ENCODE peak calls at places on chromosome 16, in seven cellular contexts. K, S, I, O, X, J and L are unnamed samples.

GRCh38 chr16:67441289-67441753 is 10.4 kb downstream of the HSD11B2 start:
- DNase-seq in J (no peak), S (peak), O (no peak), K (no peak), I (no peak), X (no peak), L (peak)

GRCh38 chr16:919658-920631 is 50.8 kb downstream of the LMF1 start:
- DNase-seq in S (no peak), X (peak), O (no peak), K (no peak), J (no peak), I (no peak), L (no peak)

GRCh38 chr16:24013733-24014645 is 178.2 kb downstream of the PRKCB start:
- DNase-seq in K (no peak), X (no peak), O (no peak), J (no peak), I (peak), S (peak), L (no peak)

GRCh38 chr16:83344014-83344413 is 463.8 kb upstream of the HSBP1 start:
- DNase-seq in I (peak), O (no peak), S (no peak), X (no peak), J (no peak), K (no peak), L (no peak)

GRCh38 chr16:30977502-30977901 is 7.5 kb upstream of the HSD3B7 start:
- DNase-seq in O (peak), J (no peak), S (no peak), X (no peak), I (peak), K (no peak), L (no peak)

GRCh38 chr16:11036040-11036439 is 91.7 kb downstream of the CLEC16A start:
- DNase-seq in K (no peak), J (no peak), S (peak), X (no peak), I (no peak), O (no peak), L (no peak)

GRCh38 chr16:66848172-66848571 is 4.0 kb downstream of the CA7 start:
- DNase-seq in I (no peak), O (no peak), S (no peak), J (no peak), X (no peak), K (no peak), L (no peak)

GRCh38 chr16:27088216-27088615 is 21.5 kb downstream of the C16orf82 start:
- DNase-seq in S (no peak), O (no peak), X (peak), K (no peak), J (no peak), I (no peak), L (no peak)

GRCh38 chr16:4266372-4266771 is 6.5 kb downstream of the TFAP4 start:
- DNase-seq in O (peak), S (no peak), I (peak), X (no peak), J (no peak), K (no peak), L (no peak)

GRCh38 chr16:58543685-58544084 is 28.4 kb downstream of the SETD6 start:
- DNase-seq in S (no peak), K (no peak), X (no peak), I (no peak), O (no peak), J (no peak), L (no peak)

GRCh38 chr16:4350365-4350786 is 745 bp downstream of the PAM16 start:
- DNase-seq in J (no peak), S (no peak), I (no peak), O (no peak), X (no peak), K (no peak), L (no peak)

GRCh38 chr16:10181196-10182162 is 749 bp downstream of the GRIN2A start:
- DNase-seq in S (peak), O (peak), X (peak), K (peak), I (peak), J (no peak), L (peak)

GRCh38 chr16:82979406-82980111 is 352.8 kb downstream of the CDH13 start:
- DNase-seq in I (no peak), X (no peak), O (no peak), J (no peak), K (no peak), S (no peak), L (no peak)

GRCh38 chr16:78844682-78845081 is 745.2 kb downstream of the WWOX start:
- DNase-seq in X (no peak), S (no peak), O (no peak), K (no peak), I (no peak), J (no peak), L (no peak)

GRCh38 chr16:54647731-54648221 is 282.9 kb upstream of the IRX5 start:
- DNase-seq in I (no peak), S (no peak), X (no peak), K (no peak), J (no peak), O (no peak), L (no peak)

GRCh38 chr16:27550582-27550920 is 607 bp downstream of the KATNIP start:
- DNase-seq in S (no peak), K (no peak), I (peak), O (no peak), J (no peak), X (no peak), L (no peak)

GRCh38 chr16:19555938-19556778 is 655 bp downstream of the VPS35L start:
- DNase-seq in J (no peak), S (no peak), X (no peak), K (no peak), I (peak), O (peak), L (no peak)

GRCh38 chr16:84548971-84549844 is 44.7 kb upstream of the MEAK7 start:
- DNase-seq in O (no peak), S (no peak), X (no peak), J (no peak), I (no peak), K (no peak), L (no peak)

GRCh38 chr16:80899804-80900592 is 95.6 kb upstream of the CDYL2 start:
- DNase-seq in X (peak), J (no peak), S (peak), I (peak), K (peak), O (no peak), L (peak)

DNA sequence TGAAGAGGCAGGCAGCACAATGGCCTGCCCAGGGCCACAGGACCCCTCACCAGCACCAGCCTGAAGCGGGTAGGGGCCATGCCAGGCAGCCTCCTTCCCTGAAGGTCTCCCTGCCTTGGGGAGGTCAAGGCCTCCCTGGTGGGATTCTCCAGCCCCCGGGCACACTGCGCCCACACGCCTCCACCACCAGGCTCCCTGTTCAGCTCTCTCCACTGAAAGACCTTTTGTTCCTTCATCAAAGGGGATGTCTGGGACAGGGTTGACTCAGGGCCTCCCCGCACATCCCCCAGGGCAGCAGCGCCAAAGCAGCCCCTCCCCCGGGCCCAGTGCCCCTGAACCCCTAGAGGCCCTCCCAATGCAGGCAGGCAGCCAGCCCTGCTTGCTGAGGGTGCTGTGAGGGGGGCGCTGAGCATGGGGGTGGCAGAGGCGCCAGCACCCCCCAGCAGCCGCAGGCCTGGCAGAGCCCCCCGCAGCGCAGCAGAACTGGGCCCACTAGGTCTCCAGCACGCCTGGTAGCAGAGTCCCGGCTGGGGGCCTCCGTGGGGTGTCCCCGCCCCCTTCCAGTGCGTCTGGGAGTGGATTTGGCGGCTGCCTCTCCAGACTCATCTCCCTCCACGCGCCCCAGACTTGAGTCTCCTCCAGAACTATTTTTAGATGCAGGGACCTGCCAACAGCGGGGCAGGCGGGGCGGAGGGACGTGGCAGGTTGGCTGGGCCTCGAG is 13.1 kb downstream of the BCAR1 start:
- DNase-seq in O (no peak), J (peak), S (peak), K (peak), X (peak), I (no peak), L (peak)
- TF ChIP-seq EP300 in O (no peak), J (no peak), S (no peak), K (no peak), X (no peak), I (no peak), L (no peak)

DNA sequence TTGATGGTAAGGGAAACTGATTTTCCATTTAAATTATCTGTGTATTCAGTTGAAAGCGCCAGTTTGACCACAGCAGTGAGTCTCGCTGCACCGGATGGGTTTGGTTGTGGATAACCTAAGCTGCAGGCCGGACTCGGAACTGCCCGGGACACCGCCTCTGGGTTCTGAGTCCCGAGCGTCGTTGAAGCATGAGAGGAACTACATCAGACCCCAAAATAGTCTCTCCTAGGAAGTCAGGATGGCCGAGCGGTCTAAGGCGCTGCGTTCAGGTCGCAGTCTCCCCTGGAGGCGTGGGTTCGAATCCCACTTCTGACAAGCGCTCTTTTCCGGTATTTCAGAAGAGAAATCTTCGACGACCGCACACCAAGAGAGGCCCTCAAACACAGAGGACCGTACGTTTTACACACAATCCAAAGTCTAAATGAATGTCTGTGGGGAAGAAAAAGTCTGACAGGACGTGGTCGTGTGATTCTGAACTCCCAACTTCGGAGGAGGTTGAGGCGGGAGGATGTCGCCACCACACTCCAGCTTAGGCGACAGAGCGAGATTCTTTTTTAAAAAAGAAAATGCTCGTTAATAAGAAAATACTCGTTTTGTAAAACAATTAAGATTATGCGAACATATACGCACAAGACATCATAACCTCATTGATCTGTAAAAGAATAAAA is 15.4 kb upstream of the PLLP start:
- DNase-seq in S (peak), J (peak), X (peak), I (peak), K (peak), O (peak), L (peak)
- TF ChIP-seq POLR2A in S (no peak), J (no peak), X (peak), I (no peak), K (no peak), O (no peak), L (no peak)

GRCh38 chr16:88766975-88767374 is 18.0 kb downstream of the PIEZO1 start:
- DNase-seq in O (no peak), I (no peak), K (no peak), J (no peak), X (no peak), S (no peak), L (peak)
- TF ChIP-seq EP300 in O (no peak), I (no peak), K (no peak), J (no peak), X (no peak), S (no peak), L (no peak)

GRCh38 chr16:50313596-50314483 is 47.5 kb downstream of the ADCY7 start:
- DNase-seq in J (peak), K (peak), S (peak), X (peak), I (no peak), O (no peak), L (peak)

GRCh38 chr16:50309527-50310307 is 43.4 kb downstream of the ADCY7 start:
- DNase-seq in S (peak), K (no peak), J (peak), I (no peak), X (peak), O (no peak), L (peak)

GRCh38 chr16:50311134-50311528 is 44.8 kb downstream of the ADCY7 start:
- DNase-seq in I (no peak), J (no peak), X (peak), S (peak), K (no peak), O (no peak), L (no peak)

GRCh38 chr16:50310308-50311133 is 44.2 kb downstream of the ADCY7 start:
- DNase-seq in K (no peak), X (peak), I (no peak), J (no peak), S (peak), O (no peak), L (peak)

GRCh38 chr16:50311891-50312501 is 45.6 kb downstream of the ADCY7 start:
- DNase-seq in S (peak), J (no peak), X (peak), K (no peak), I (no peak), O (no peak), L (peak)
- TF ChIP-seq POLR2A in S (no peak), J (no peak), X (no peak), K (no peak), I (no peak), O (peak), L (no peak)